ENCODE peak calls at places on chromosome 3, in five cellular contexts. I is breast epithelium, Y is ascending aorta, S is GM06990, C is AG09309. L is an unnamed sample.

GRCh38 chr3:56792201-56792600 is 9.5 kb downstream of the ARHGEF3 start:
- DNase-seq in I (no peak), Y (no peak), S (no peak), C (no peak), L (no peak)

GRCh38 chr3:69370156-69370944 is 15.5 kb downstream of the FRMD4B start:
- DNase-seq in I (no peak), Y (peak; percentile 50), S (no peak), C (no peak), L (peak; percentile 66)

GRCh38 chr3:188595890-188596376 is 442.0 kb downstream of the LPP start:
- DNase-seq in I (no peak), Y (no peak), S (no peak), C (peak; percentile 80), L (no peak)

GRCh38 chr3:44069276-44069675 is 172.4 kb upstream of the TOPAZ1 start:
- DNase-seq in I (no peak), Y (no peak), S (no peak), C (no peak), L (no peak)

GRCh38 chr3:161576733-161577510 is 80.3 kb downstream of the OTOL1 start:
- DNase-seq in I (no peak), Y (no peak), S (no peak), C (no peak), L (no peak)

GRCh38 chr3:43688245-43688650 is 2.5 kb upstream of the ABHD5 start:
- DNase-seq in I (no peak), Y (no peak), S (no peak), C (no peak), L (no peak)

GRCh38 chr3:66200147-66200546 is 20.7 kb upstream of the SLC25A26 start:
- DNase-seq in I (no peak), Y (no peak), S (no peak), C (no peak), L (no peak)

GRCh38 chr3:129560269-129560787 is 17.4 kb downstream of the H1-8 start:
- DNase-seq in I (no peak), Y (no peak), S (no peak), C (peak; percentile 29), L (no peak)

GRCh38 chr3:69236808-69237707 is 114.7 kb upstream of the LMOD3 start:
- DNase-seq in I (no peak), Y (no peak), S (no peak), C (no peak), L (peak; percentile 47)

GRCh38 chr3:15796771-15797599 is 794 bp downstream of the ANKRD28 start:
- DNase-seq in I (no peak), Y (no peak), S (no peak), C (no peak), L (peak; percentile 82)

GRCh38 chr3:52299815-52300611 is 12.4 kb downstream of the GLYCTK start:
- DNase-seq in I (no peak), Y (no peak), S (no peak), C (no peak), L (peak; percentile 62)

GRCh38 chr3:128714887-128715496 is 11.0 kb upstream of the RAB7A start:
- DNase-seq in I (no peak), Y (no peak), S (no peak), C (no peak), L (no peak)

GRCh38 chr3:3817870-3818269 is 18.6 kb downstream of the LRRN1 start:
- DNase-seq in I (no peak), Y (no peak), S (no peak), C (no peak), L (no peak)

GRCh38 chr3:195909294-195909644 is 918 bp upstream of the TNK2 start:
- DNase-seq in I (no peak), Y (no peak), S (no peak), C (no peak), L (peak; percentile 28)

GRCh38 chr3:87564438-87564837 is 288.1 kb upstream of the POU1F1 start:
- DNase-seq in I (no peak), Y (no peak), S (no peak), C (no peak), L (no peak)

GRCh38 chr3:134197681-134198261 is 52.9 kb downstream of the RYK start:
- DNase-seq in I (no peak), Y (no peak), S (peak; percentile 32), C (peak; percentile 53), L (peak; percentile 72)

GRCh38 chr3:72664576-72664975 is 183.7 kb downstream of the SHQ1 start:
- DNase-seq in I (no peak), Y (no peak), S (no peak), C (peak; percentile 4), L (no peak)

GRCh38 chr3:86774082-86774691 is 216.8 kb downstream of the VGLL3 start:
- DNase-seq in I (no peak), Y (no peak), S (no peak), C (no peak), L (peak; percentile 12)

GRCh38 chr3:156135921-156136655 is 15.7 kb downstream of the KCNAB1 start:
- DNase-seq in I (no peak), Y (no peak), S (no peak), C (no peak), L (peak; percentile 13)

DNA sequence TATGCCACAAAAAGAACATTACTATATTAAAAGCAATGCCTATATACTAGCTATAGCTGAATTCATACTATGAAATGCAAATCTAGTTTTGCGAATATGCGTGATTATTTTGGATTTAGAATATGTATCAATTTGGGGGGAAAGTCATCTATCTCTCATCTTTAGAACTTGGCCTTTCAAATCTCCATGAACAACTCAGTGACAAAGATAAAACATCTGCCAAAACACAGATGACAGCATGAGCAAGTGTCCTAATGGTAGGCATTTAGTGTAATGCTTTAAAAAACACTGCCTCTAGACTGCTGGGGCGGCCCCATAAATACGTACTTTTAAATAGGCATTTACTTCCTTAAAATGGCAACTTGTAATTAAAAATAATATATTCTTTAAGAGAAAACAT is 2.7 kb downstream of the CD47 start:
- DNase-seq in I (no peak), Y (no peak), S (no peak), C (no peak), L (peak; percentile 14)
- H3K4me3 ChIP-seq in I (peak overlapping the region; percentile 32), Y (peak overlapping the region; percentile 100), S (peak overlapping the region; percentile 68), C (no peak overlapping the region), L (peak overlapping the region; percentile 4)

GRCh38 chr3:114496874-114497273 is 203.0 kb downstream of the TIGIT start:
- DNase-seq in I (no peak), Y (no peak), S (no peak), C (peak; percentile 23), L (no peak)

GRCh38 chr3:114496466-114496865 is 202.6 kb downstream of the TIGIT start:
- DNase-seq in I (no peak), Y (no peak), S (no peak), C (no peak), L (no peak)

GRCh38 chr3:114498779-114499370 is 205.0 kb downstream of the TIGIT start:
- DNase-seq in I (no peak), Y (no peak), S (no peak), C (peak; percentile 33), L (no peak)

GRCh38 chr3:114502204-114502603 is 208.4 kb downstream of the TIGIT start:
- DNase-seq in I (no peak), Y (no peak), S (no peak), C (no peak), L (no peak)

DNA sequence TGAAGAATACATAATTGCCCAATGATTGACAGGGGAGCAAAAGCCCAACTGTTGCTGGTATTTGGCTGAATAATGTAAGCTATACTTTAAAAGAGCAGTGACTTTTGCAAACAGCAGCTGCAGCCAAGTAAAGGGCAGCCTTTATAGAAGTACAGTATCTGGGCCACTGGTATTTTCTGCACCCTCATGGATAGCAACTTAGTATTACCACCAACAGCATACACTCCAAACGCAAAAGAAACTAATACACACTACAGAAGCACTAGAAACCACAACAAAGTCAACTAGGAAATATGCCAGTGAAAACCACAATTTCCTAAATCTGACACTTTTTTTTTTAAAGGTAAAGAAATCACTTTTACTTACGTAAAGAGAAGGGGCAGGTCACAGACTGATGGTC is 206.2 kb downstream of the TIGIT start:
- DNase-seq in I (no peak), Y (no peak), S (no peak), C (no peak), L (no peak)
- H3K4me3 ChIP-seq in I (no peak overlapping the region), Y (no peak overlapping the region), S (no peak overlapping the region), C (no peak overlapping the region), L (no peak overlapping the region)

DNA sequence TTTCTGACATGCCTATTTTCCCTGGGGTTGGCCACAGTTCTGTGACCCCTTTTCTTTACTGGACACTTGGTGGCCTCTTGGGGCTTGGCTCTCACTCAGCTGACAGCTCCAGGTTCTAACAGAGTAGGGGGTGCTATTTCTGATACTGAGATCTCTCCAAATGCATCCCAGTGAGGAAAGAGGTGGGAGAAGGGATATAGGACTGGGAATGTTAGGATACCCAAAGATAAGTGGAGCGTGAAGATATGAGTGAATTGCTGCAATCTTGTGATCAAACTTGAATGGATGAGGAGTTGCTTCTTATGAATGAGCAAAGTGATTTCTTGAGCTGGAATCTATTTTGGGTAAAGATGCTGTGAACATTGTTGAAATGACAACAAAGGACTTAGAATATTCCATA is 74.6 kb downstream of the ATP2B2 start:
- DNase-seq in I (no peak), Y (no peak), S (no peak), C (no peak), L (no peak)
- H3K4me3 ChIP-seq in I (no peak overlapping the region), Y (no peak overlapping the region), S (no peak overlapping the region), C (no peak overlapping the region), L (no peak overlapping the region)

DNA sequence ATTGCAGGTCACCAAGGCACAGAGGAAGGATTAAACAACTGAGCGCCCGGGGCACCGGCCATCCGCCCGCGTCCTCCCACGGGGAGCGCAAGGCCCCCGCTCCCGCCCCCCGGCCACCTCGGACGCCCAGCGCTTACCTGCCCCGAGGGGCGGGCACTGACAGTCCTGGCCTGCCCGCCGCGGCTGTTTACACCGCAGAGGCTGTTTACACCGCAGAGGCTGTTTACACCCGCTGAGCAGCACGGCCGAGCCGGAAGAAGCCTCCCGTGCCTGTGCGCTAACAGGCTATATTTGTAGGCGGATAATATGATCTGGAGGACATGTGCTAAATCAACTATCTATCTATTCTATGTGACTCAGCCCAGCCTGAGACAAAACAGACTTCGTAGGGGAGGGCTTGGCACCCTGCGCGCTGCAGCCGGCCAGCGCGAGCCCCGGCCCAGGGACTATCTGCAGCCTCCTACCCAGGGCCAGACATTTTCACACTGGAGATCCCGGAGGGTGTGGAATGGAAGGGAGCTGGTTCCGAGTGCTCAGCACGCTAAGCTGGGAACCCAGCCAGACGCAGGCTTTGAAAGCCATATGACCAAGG is at the start of gene LRRC2:
- DNase-seq in I (no peak), Y (no peak), S (no peak), C (peak; percentile 27), L (peak; percentile 33)
- H3K4me3 ChIP-seq in I (peak within 1 kb of the TSS; percentile 82), Y (peak within 1 kb of the TSS; percentile 60), S (no peak within 1 kb of the TSS), C (peak within 1 kb of the TSS; percentile 55), L (peak within 1 kb of the TSS; percentile 40)

GRCh38 chr3:50275996-50276761 is 2.7 kb upstream of the LSMEM2 start:
- DNase-seq in I (no peak), Y (no peak), S (no peak), C (no peak), L (no peak)
- H3K4me3 ChIP-seq in I (no peak overlapping the region), Y (no peak overlapping the region), S (no peak overlapping the region), C (no peak overlapping the region), L (no peak overlapping the region)

GRCh38 chr3:19901337-19901736 is 32.7 kb downstream of the EFHB start:
- DNase-seq in I (no peak), Y (no peak), S (no peak), C (no peak), L (peak; percentile 31)
- H3K4me3 ChIP-seq in I (no peak overlapping the region), Y (no peak overlapping the region), S (no peak overlapping the region), C (no peak overlapping the region), L (no peak overlapping the region)

DNA sequence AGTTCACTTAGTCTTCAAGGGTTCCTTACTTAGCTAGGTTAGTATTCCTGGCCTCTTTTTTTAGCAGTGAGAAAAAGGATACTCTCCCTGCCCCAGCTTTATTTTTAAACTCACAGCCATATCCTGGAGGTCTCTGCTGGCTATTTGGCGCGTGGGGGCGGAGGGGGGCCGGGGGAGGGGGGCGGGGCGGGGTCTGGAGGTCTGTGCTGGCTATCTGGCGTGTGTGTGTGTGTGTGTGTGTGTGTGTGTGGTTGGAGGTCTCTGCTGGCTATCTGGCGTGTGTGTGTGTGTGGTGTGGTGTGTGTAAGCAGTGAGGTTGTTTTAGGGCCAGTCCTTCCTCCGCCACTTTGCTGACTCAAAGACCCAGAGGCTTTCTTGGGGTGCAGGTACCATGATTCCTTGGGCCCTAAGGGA is 579 bp upstream of the PLAAT1 start:
- DNase-seq in I (no peak), Y (no peak), S (no peak), C (no peak), L (no peak)
- H3K4me3 ChIP-seq in I (peak overlapping the region; percentile 68), Y (peak overlapping the region; percentile 64), S (no peak overlapping the region), C (peak overlapping the region; percentile 17), L (peak overlapping the region; percentile 52)

L was measured in endothelial cell of umbilical vein.